ENCODE peak calls at places on chromosomes 16 and 17, in eight cellular contexts. A is NCI-H460; R is NCI-H226; G is MCF 10A; H is stimulated activated CD4-positive, alpha-beta T cell treated with anti-CD3 and anti-CD28 coated beads, Interleukin-4, amount 100 ng/mL, for 4 hours; D is NCI-H2081; N is ELR; Y is HTR-8/SVneo. X is an unnamed sample.

GRCh38 chr16:1863681-1864460 is 8.1 kb downstream of the MEIOB start:
- DNase-seq in A (peak; percentile 28), R (no peak), G (peak; percentile 42), H (no peak), D (peak; percentile 28), N (peak; percentile 51), Y (no peak), X (peak; percentile 7)

GRCh38 chr16:5015887-5016286 is 17.8 kb downstream of the NAGPA start:
- DNase-seq in A (no peak), R (no peak), G (no peak), H (no peak), D (no peak), N (no peak), Y (no peak), X (no peak)

GRCh38 chr17:39661744-39662541 is 3.2 kb upstream of the TCAP start:
- DNase-seq in A (no peak), R (no peak), G (no peak), H (no peak), D (no peak), N (no peak), Y (no peak), X (no peak)

GRCh38 chr17:75649687-75650086 is 16.5 kb downstream of the SMIM5 start:
- DNase-seq in A (no peak), R (no peak), G (no peak), H (no peak), D (no peak), N (no peak), Y (no peak), X (no peak)

GRCh38 chr17:57406131-57406980 is 150.0 kb downstream of the MSI2 start:
- DNase-seq in A (no peak), R (no peak), G (no peak), H (no peak), D (peak; percentile 15), N (no peak), Y (no peak), X (no peak)

GRCh38 chr17:9470171-9470570 is 105.4 kb downstream of the STX8 start:
- DNase-seq in A (no peak), R (no peak), G (no peak), H (no peak), D (no peak), N (no peak), Y (no peak), X (no peak)

GRCh38 chr16:23374721-23375120 is 72.6 kb downstream of the SCNN1B start:
- DNase-seq in A (no peak), R (no peak), G (no peak), H (no peak), D (no peak), N (no peak), Y (no peak), X (peak; percentile 8)

GRCh38 chr16:89828870-89829629 is 775 bp downstream of the SPIRE2 start:
- DNase-seq in A (no peak), R (no peak), G (no peak), H (no peak), D (no peak), N (peak; percentile 24), Y (no peak), X (no peak)

GRCh38 chr16:49696414-49697101 is 159.4 kb downstream of the ZNF423 start:
- DNase-seq in A (no peak), R (no peak), G (no peak), H (no peak), D (no peak), N (no peak), Y (no peak), X (no peak)

GRCh38 chr16:3101841-3102470 is 2.9 kb upstream of the ZSCAN10 start:
- DNase-seq in A (no peak), R (no peak), G (no peak), H (peak; percentile 18), D (no peak), N (no peak), Y (no peak), X (no peak)

GRCh38 chr17:78176548-78177025 is 8.2 kb downstream of the SYNGR2 start:
- DNase-seq in A (peak; percentile 56), R (no peak), G (peak; percentile 55), H (peak; percentile 71), D (no peak), N (peak; percentile 60), Y (no peak), X (no peak)

GRCh38 chr16:13307255-13307654 is 405.9 kb downstream of the SHISA9 start:
- DNase-seq in A (no peak), R (no peak), G (peak; percentile 91), H (no peak), D (no peak), N (peak; percentile 64), Y (no peak), X (peak; percentile 97)

GRCh38 chr17:79664925-79665738 is 54.3 kb upstream of the RBFOX3 start:
- DNase-seq in A (no peak), R (no peak), G (peak; percentile 17), H (no peak), D (peak; percentile 15), N (no peak), Y (no peak), X (peak; percentile 35)

GRCh38 chr17:36072431-36073121 is 8.5 kb downstream of the CCL18 start:
- DNase-seq in A (peak; percentile 44), R (no peak), G (peak; percentile 60), H (peak; percentile 36), D (peak; percentile 14), N (peak; percentile 48), Y (peak; percentile 56), X (peak; percentile 11)

GRCh38 chr17:7063518-7064094 is 16.4 kb downstream of the CLEC10A start:
- DNase-seq in A (no peak), R (no peak), G (no peak), H (no peak), D (no peak), N (peak; percentile 42), Y (no peak), X (no peak)

GRCh38 chr16:29192329-29193247 is 207.7 kb downstream of the LAT start:
- DNase-seq in A (no peak), R (no peak), G (no peak), H (no peak), D (no peak), N (no peak), Y (no peak), X (no peak)

GRCh38 chr17:76497979-76498885 is 3.0 kb downstream of the RHBDF2 start:
- DNase-seq in A (peak; percentile 44), R (peak; percentile 98), G (peak; percentile 88), H (no peak), D (no peak), N (peak; percentile 96), Y (peak; percentile 65), X (peak; percentile 91)

GRCh38 chr16:9680021-9680655 is 502.1 kb downstream of the GRIN2A start:
- DNase-seq in A (no peak), R (no peak), G (no peak), H (no peak), D (no peak), N (no peak), Y (no peak), X (no peak)

GRCh38 chr16:11350531-11351335 is 5.5 kb downstream of the RMI2 start:
- DNase-seq in A (no peak), R (no peak), G (no peak), H (no peak), D (no peak), N (peak; percentile 45), Y (no peak), X (no peak)

GRCh38 chr17:38554430-38555350 is 51.1 kb downstream of the SRCIN1 start:
- DNase-seq in A (no peak), R (peak; percentile 80), G (peak; percentile 72), H (no peak), D (peak; percentile 98), N (no peak), Y (no peak), X (peak; percentile 50)

GRCh38 chr17:39927928-39928867 is 666 bp downstream of the LRRC3C start:
- DNase-seq in A (no peak), R (peak; percentile 23), G (no peak), H (no peak), D (no peak), N (peak; percentile 24), Y (no peak), X (no peak)

GRCh38 chr16:69859105-69859969 is 91.8 kb upstream of the CLEC18A start:
- DNase-seq in A (peak; percentile 47), R (peak; percentile 32), G (peak; percentile 56), H (no peak), D (no peak), N (peak; percentile 30), Y (peak; percentile 66), X (no peak)

X was measured in foreskin keratinocyte.